ENCODE peak calls at places on chromosome 11, in six cellular contexts. R is heart left ventricle; O is naive thymus-derived CD4-positive, alpha-beta T cell; C is H9; X is psoas muscle; U is H1. F is an unnamed sample.

GRCh38 chr11:40397141-40397540 is 1062.3 kb downstream of the LRRC4C start:
- DNase-seq in R (no peak), O (no peak), C (no peak), X (no peak), U (no peak), F (no peak)

GRCh38 chr11:114400222-114400973 is at the start of the genes C11orf71 and RBM7:
- DNase-seq in R (peak), O (peak), C (peak), X (peak), U (peak), F (peak)

GRCh38 chr11:130623909-130624668 is 175.6 kb downstream of the ADAMTS15 start:
- DNase-seq in R (no peak), O (no peak), C (no peak), X (no peak), U (no peak), F (no peak)

GRCh38 chr11:115194798-115195101 is 309.5 kb downstream of the CADM1 start:
- DNase-seq in R (no peak), O (no peak), C (no peak), X (no peak), U (no peak), F (no peak)

GRCh38 chr11:118581057-118581456 is 8.8 kb downstream of the ARCN1 start:
- DNase-seq in R (no peak), O (no peak), C (no peak), X (no peak), U (peak), F (no peak)

GRCh38 chr11:16460508-16460907 is 104.2 kb upstream of the SOX6 start:
- DNase-seq in R (no peak), O (no peak), C (no peak), X (no peak), U (no peak), F (no peak)

GRCh38 chr11:120573756-120574354 is 62.3 kb downstream of the GRIK4 start:
- DNase-seq in R (no peak), O (no peak), C (no peak), X (no peak), U (no peak), F (no peak)

GRCh38 chr11:121467965-121468364 is 15.2 kb upstream of the SORL1-AS1 start:
- DNase-seq in R (no peak), O (peak), C (no peak), X (no peak), U (no peak), F (no peak)

GRCh38 chr11:109423860-109424190 is 1.8 kb downstream of the C11orf87 start:
- DNase-seq in R (no peak), O (no peak), C (no peak), X (no peak), U (no peak), F (no peak)

GRCh38 chr11:70573701-70574151 is 175.4 kb downstream of the CTTN start:
- DNase-seq in R (no peak), O (no peak), C (no peak), X (peak), U (no peak), F (peak)

GRCh38 chr11:120254788-120255518 is 15.0 kb downstream of the POU2F3 start:
- DNase-seq in R (no peak), O (no peak), C (peak), X (no peak), U (peak), F (no peak)

GRCh38 chr11:61974766-61975631 is 7.6 kb upstream of the FTH1 start:
- DNase-seq in R (no peak), O (no peak), C (no peak), X (no peak), U (no peak), F (peak)

GRCh38 chr11:27613670-27613950 is 86.6 kb downstream of the BDNF start:
- DNase-seq in R (no peak), O (no peak), C (no peak), X (no peak), U (no peak), F (no peak)
- H3K27ac ChIP-seq in R (no peak), O (no peak), C (no peak), X (no peak), U (no peak), F (no peak)

GRCh38 chr11:13278620-13279486 is 1.3 kb downstream of the BMAL1 start:
- DNase-seq in R (no peak), O (no peak), C (no peak), X (peak), U (peak), F (no peak)
- H3K27ac ChIP-seq in R (peak), O (peak), C (no peak), X (peak), U (no peak), F (no peak)

GRCh38 chr11:125251956-125252355 is 87.4 kb downstream of the PKNOX2 start:
- DNase-seq in R (no peak), O (no peak), C (no peak), X (no peak), U (no peak), F (no peak)
- H3K27ac ChIP-seq in R (no peak), O (no peak), C (no peak), X (no peak), U (no peak), F (no peak)

GRCh38 chr11:86523738-86524602 is 148.4 kb downstream of the ME3 start:
- DNase-seq in R (no peak), O (no peak), C (no peak), X (no peak), U (no peak), F (peak)
- H3K27ac ChIP-seq in R (peak), O (no peak), C (no peak), X (no peak), U (no peak), F (peak)

GRCh38 chr11:125299821-125300220 is 135.3 kb downstream of the PKNOX2 start:
- DNase-seq in R (no peak), O (no peak), C (no peak), X (no peak), U (no peak), F (no peak)

GRCh38 chr11:125299061-125299616 is 134.6 kb downstream of the PKNOX2 start:
- DNase-seq in R (no peak), O (no peak), C (no peak), X (peak), U (no peak), F (no peak)

GRCh38 chr11:125303186-125303585 is 138.6 kb downstream of the PKNOX2 start:
- DNase-seq in R (no peak), O (no peak), C (no peak), X (no peak), U (no peak), F (no peak)

GRCh38 chr11:125300791-125301218 is 136.3 kb downstream of the PKNOX2 start:
- DNase-seq in R (no peak), O (no peak), C (no peak), X (peak), U (no peak), F (no peak)

DNA sequence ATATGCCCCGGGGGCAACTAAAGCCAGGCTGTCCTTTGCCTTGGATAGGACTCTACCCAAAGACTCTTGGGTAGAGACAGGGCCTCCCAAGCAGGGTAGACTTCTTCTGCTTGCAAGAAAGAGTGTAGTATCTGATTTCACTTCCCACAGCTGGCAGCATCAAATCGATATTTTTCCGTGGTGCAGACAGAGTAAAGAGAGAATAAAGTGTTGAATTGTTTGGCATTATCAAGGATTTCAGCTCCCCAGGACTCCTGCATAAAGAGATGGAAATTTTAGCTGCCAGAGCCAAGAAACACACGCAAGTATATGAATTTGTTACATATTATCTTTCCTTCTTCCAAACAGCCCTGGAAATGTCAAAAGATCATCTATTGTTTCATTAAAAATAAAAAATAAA is 136.8 kb downstream of the PKNOX2 start:
- DNase-seq in R (no peak), O (no peak), C (no peak), X (no peak), U (no peak), F (no peak)
- H3K27ac ChIP-seq in R (no peak), O (no peak), C (no peak), X (peak), U (no peak), F (no peak)

GRCh38 chr11:36151933-36152580 is 137.2 kb downstream of the COMMD9 start:
- DNase-seq in R (no peak), O (no peak), C (no peak), X (no peak), U (no peak), F (no peak)

GRCh38 chr11:36149538-36150242 is 139.5 kb downstream of the COMMD9 start:
- DNase-seq in R (peak), O (no peak), C (peak), X (peak), U (no peak), F (peak)

GRCh38 chr11:36153581-36153980 is 135.6 kb downstream of the COMMD9 start:
- DNase-seq in R (no peak), O (no peak), C (no peak), X (no peak), U (no peak), F (no peak)

GRCh38 chr11:36148701-36149100 is 140.5 kb downstream of the COMMD9 start:
- DNase-seq in R (no peak), O (no peak), C (no peak), X (no peak), U (no peak), F (no peak)

DNA sequence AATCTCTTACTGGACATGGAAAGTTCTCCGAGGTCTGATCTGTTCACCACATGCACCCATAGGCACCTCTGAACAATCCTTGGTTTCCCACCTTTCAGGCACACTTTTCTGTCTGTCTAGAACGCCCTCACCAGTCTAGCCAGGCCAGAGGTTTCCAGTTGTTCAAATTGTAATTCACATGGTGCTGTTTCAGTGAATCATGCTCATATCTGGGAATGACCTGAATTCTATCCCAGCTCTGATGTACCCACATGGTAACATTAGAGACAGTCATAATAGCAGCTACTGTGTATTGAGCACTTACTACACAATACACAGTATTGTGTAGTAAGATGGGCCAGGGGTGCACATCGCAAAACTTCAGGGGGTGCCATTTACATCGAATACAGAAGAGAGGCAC is 138.2 kb downstream of the COMMD9 start:
- DNase-seq in R (no peak), O (no peak), C (no peak), X (no peak), U (no peak), F (no peak)
- H3K27ac ChIP-seq in R (no peak), O (no peak), C (no peak), X (no peak), U (no peak), F (no peak)

GRCh38 chr11:44957051-44957515 is 6.4 kb upstream of the TP53I11 start:
- DNase-seq in R (peak), O (no peak), C (no peak), X (no peak), U (no peak), F (no peak)
- H3K27ac ChIP-seq in R (no peak), O (no peak), C (no peak), X (no peak), U (no peak), F (no peak)

GRCh38 chr11:64253043-64253442 is 1.7 kb downstream of the PLCB3 start:
- DNase-seq in R (no peak), O (no peak), C (no peak), X (peak), U (no peak), F (no peak)

GRCh38 chr11:64254326-64254725 is 3.0 kb downstream of the PLCB3 start:
- DNase-seq in R (no peak), O (no peak), C (no peak), X (peak), U (no peak), F (no peak)

GRCh38 chr11:64253481-64253880 is 2.2 kb downstream of the PLCB3 start:
- DNase-seq in R (no peak), O (no peak), C (no peak), X (peak), U (no peak), F (no peak)

GRCh38 chr11:64256300-64256699 is 5.0 kb downstream of the PLCB3 start:
- DNase-seq in R (no peak), O (no peak), C (no peak), X (no peak), U (no peak), F (peak)

GRCh38 chr11:64255135-64256128 is 4.1 kb downstream of the PLCB3 start:
- DNase-seq in R (no peak), O (no peak), C (no peak), X (no peak), U (no peak), F (no peak)
- H3K27ac ChIP-seq in R (no peak), O (no peak), C (no peak), X (no peak), U (no peak), F (no peak)

DNA sequence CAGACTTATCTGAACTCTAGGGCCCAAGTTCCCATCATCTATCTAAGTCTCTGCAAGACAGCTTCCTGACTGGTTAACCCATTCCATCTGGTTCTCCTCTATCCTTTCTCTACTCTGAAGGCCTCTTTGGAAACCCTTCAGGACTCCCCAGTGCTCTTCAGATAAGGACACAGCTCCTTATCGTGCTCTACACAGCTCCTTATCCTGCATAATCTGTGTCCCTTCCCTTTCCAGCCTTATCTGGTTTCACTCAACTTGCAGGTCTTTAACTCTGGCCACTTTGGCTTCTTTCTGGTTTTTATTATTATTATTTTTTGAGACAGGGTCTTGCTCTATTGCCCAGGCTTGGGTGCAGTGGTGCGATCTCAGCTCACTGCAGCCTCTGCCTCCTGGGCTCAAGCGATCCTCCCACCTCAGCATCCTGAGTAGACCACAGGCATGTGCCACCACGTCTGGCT is 10.6 kb downstream of the ENDOD1 start:
- DNase-seq in R (no peak), O (no peak), C (no peak), X (no peak), U (no peak), F (no peak)
- H3K27ac ChIP-seq in R (no peak), O (no peak), C (no peak), X (peak), U (no peak), F (no peak)

GRCh38 chr11:942853-943252 is 17.2 kb downstream of the AP2A2 start:
- DNase-seq in R (no peak), O (no peak), C (no peak), X (no peak), U (no peak), F (peak)
- H3K27ac ChIP-seq in R (no peak), O (no peak), C (no peak), X (no peak), U (no peak), F (no peak)